ENCODE peak calls at places on chromosomes 4 and X, in four cellular contexts. M is IMR-90, V is neural progenitor cell, S is HepG2. R is an unnamed sample.

GRCh38 chrX:2690856-2691542 is at the start of gene CD99:
- DNase-seq in M (peak; percentile 78), V (peak; percentile 86), S (peak; percentile 80), R (peak; percentile 77)

GRCh38 chr4:142845293-142846070 is 619 bp downstream of the INPP4B start:
- DNase-seq in M (no peak), V (peak; percentile 55), S (no peak), R (peak; percentile 19)

GRCh38 chr4:24419147-24420034 is 165.0 kb downstream of the DHX15 start:
- DNase-seq in M (peak; percentile 69), V (peak; percentile 91), S (peak; percentile 47), R (peak; percentile 50)

GRCh38 chrX:136353519-136354095 is 52.8 kb downstream of the ADGRG4 start:
- DNase-seq in M (no peak), V (no peak), S (no peak), R (peak; percentile 93)

GRCh38 chr4:61211781-61212180 is 11.7 kb downstream of the ADGRL3 start:
- DNase-seq in M (no peak), V (no peak), S (no peak), R (no peak)

GRCh38 chrX:120015145-120016067 is 62.1 kb downstream of the RHOXF2B start:
- DNase-seq in M (no peak), V (peak; percentile 40), S (no peak), R (no peak)

GRCh38 chr4:32010221-32010620 is 1290.1 kb downstream of the PCDH7 start:
- DNase-seq in M (no peak), V (no peak), S (no peak), R (no peak)

GRCh38 chr4:37549003-37549402 is 137.2 kb downstream of the RELL1 start:
- DNase-seq in M (peak; percentile 67), V (no peak), S (no peak), R (peak; percentile 61)

GRCh38 chr4:835148-836002 is 9.4 kb upstream of the CPLX1 start:
- DNase-seq in M (no peak), V (no peak), S (peak; percentile 30), R (no peak)

GRCh38 chr4:16118090-16118489 is 34.3 kb upstream of the PROM1 start:
- DNase-seq in M (no peak), V (no peak), S (no peak), R (no peak)

GRCh38 chr4:37685211-37685725 is 908 bp downstream of the RELL1 start:
- DNase-seq in M (peak; percentile 82), V (peak; percentile 16), S (no peak), R (peak; percentile 30)

GRCh38 chrX:32877592-32877991 is 333.8 kb downstream of the DMD start:
- DNase-seq in M (peak; percentile 41), V (no peak), S (no peak), R (peak; percentile 87)

GRCh38 chr4:37812713-37813112 is 13.8 kb upstream of the PGM2 start:
- DNase-seq in M (peak; percentile 62), V (no peak), S (no peak), R (no peak)

DNA sequence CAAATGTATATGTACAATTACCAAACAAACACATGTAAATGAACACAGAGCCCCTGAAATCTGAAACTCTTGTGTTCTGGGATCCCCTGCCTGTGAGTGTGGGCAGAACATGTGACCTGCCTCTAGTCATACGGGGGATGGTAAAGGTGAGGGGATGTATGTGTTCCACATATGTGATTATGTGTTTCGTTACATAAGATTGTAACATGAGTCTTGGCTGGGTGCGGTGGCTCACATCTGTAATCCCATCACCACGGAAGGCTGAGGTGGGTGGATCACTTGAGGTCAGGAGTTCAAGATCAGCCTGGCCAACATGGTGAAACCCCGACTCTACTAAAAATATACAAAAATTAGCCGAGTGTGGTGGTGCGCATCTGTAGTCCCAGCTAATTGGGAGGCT is 37.1 kb upstream of the SLC2A9 start:
- DNase-seq in M (no peak), V (no peak), S (no peak), R (no peak)
- H4K20me1 ChIP-seq in M (no peaks in the 10 kb centered on the region), V (peaks cover 6% of the 10 kb centered on the region), S (no peaks in the 10 kb centered on the region), R (no peaks in the 10 kb centered on the region)

DNA sequence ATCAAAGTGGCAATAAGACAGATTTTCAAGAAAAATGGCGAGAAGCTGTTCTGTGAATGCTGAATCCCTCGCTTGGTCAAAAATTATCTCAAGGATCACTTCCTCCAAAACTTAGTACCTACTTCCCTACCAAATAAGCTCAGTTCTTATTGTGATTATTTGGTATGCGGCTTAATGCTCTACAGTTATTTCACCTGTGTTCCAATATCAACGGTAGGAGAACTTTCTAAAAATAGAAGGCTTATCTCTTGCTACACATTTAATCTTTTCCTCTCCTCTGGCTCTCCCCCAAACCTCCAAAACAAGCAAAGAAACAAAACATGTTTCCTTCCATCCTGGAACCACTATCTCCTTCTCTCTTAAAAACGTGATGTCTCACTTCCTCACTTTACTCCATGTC is 14.7 kb downstream of the PDGFC start:
- DNase-seq in M (no peak), V (no peak), S (no peak), R (no peak)
- H3K9ac ChIP-seq in M (no peak overlapping the region), V (no peak overlapping the region), S (no peak overlapping the region), R (no peak overlapping the region)

GRCh38 chrX:49256268-49256995 is 8.1 kb downstream of the FOXP3 start:
- DNase-seq in M (no peak), V (no peak), S (no peak), R (no peak)
- H4K20me1 ChIP-seq in M (no peaks in the 10 kb centered on the region), V (no peaks in the 10 kb centered on the region), S (no peaks in the 10 kb centered on the region), R (no peaks in the 10 kb centered on the region)

GRCh38 chr4:4456816-4457578 is 70.1 kb downstream of the NSG1 start:
- DNase-seq in M (no peak), V (no peak), S (no peak), R (no peak)
- H3K9ac ChIP-seq in M (no peak overlapping the region), V (no peak overlapping the region), S (no peak overlapping the region), R (no peak overlapping the region)

GRCh38 chr4:176565044-176565443 is 227.7 kb downstream of the VEGFC start:
- DNase-seq in M (peak; percentile 45), V (no peak), S (no peak), R (no peak)

GRCh38 chr4:176563591-176563990 is 229.1 kb downstream of the VEGFC start:
- DNase-seq in M (peak; percentile 33), V (no peak), S (no peak), R (no peak)

GRCh38 chr4:176566769-176567168 is 226.0 kb downstream of the VEGFC start:
- DNase-seq in M (no peak), V (no peak), S (no peak), R (no peak)

GRCh38 chr4:176561368-176561767 is 231.4 kb downstream of the VEGFC start:
- DNase-seq in M (peak; percentile 66), V (no peak), S (no peak), R (no peak)
- H4K20me1 ChIP-seq in M (no peaks in the 10 kb centered on the region), V (no peaks in the 10 kb centered on the region), S (no peaks in the 10 kb centered on the region), R (no peaks in the 10 kb centered on the region)

DNA sequence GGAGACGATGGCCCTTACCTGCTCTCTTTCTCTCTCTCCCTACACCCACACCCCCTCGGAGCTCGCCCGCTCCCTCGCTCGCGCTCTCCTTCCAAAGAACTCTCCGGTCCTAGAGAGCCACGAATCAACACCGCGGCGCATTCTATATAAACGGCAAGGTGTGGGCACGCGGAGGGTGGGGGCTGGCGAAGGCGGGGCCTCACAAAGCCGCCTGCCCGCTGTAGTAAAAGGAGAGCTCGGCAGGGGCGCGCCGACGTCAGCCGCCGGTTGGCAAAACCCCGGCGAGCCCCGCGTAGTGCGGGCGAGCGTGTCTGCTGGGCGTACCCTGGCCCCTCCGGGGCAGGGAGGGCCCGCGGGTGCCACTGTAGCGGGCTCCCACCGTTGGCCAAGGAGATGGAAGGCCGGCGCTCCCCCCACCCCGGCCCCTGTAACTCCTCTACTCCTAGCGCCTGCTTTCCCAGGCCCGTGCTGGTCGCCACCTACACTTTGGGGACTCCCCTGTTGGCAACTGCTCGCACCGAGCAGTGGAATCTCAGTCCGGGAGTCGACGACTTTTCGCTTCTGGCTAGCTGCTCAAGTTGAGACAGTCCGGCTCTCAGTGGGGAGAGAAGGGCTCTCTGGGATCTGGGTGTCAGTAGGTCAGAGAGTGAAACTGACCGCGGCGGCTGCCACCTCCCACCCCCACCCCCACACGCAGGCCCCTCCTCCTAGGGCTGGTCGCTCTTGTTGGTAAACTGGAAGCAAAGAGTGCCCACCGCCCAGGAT is 325.5 kb upstream of the F9 start:
- DNase-seq in M (no peak), V (peak; percentile 67), S (no peak), R (peak; percentile 4)
- H3K9ac ChIP-seq in M (no peak overlapping the region), V (no peak overlapping the region), S (no peak overlapping the region), R (no peak overlapping the region)

DNA sequence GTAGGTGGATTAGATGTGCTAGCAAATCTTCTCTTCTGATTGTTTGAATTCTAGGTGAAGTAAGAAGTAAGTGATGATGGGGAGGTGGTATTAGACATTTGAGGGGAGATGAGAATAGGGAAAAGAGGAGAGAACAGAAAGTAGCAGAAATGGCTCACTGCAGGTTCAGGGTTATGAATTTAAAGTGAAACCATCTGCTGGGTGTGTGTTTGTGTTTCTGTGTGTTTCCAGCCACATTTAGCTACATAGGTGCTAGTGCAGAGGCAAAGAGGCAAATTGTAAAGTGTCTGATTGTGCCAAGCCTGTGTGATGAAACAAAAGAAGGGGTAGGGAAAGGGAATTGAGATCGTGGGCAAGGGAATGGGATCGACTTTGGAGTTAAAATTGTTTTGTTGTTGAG is 50.6 kb downstream of the ZFX start:
- DNase-seq in M (no peak), V (no peak), S (no peak), R (no peak)
- H4K20me1 ChIP-seq in M (peaks cover 66% of the 10 kb centered on the region), V (peaks cover 12% of the 10 kb centered on the region), S (peaks cover 64% of the 10 kb centered on the region), R (no peaks in the 10 kb centered on the region)

R was measured in mammary epithelial cell.